ENCODE peak calls at places on chromosomes 13 and 19, in nine cellular contexts. S is heart left ventricle; A is H9; L is OCI-LY7; Y is kidney tubule cell; W is mesothelial cell of epicardium; Z is stimulated activated CD8-positive, alpha-beta memory T cell treated with anti-CD3 and anti-CD28 coated beads, Interleukin-4, amount 100 ng/mL, for 48 hours; D is left lung; N is CD4-positive, alpha-beta memory T cell. J is an unnamed sample.

GRCh38 chr19:46381746-46382345 is 31.5 kb downstream of the CCDC8 start:
- DNase-seq in S (no peak), A (peak), L (no peak), Y (no peak), W (no peak), Z (no peak), D (peak), N (no peak), J (no peak)

GRCh38 chr13:101453784-101454201 is 1.3 kb downstream of the ITGBL1 start:
- DNase-seq in S (no peak), A (peak), L (no peak), Y (peak), W (no peak), Z (no peak), D (peak), N (no peak), J (peak)

GRCh38 chr19:17725422-17726078 is 6.3 kb downstream of the MAP1S start:
- DNase-seq in S (no peak), A (peak), L (no peak), Y (no peak), W (no peak), Z (peak), D (no peak), N (no peak), J (no peak)

GRCh38 chr19:47729799-47730520 is 15.4 kb upstream of the NOP53 start:
- DNase-seq in S (peak), A (peak), L (no peak), Y (peak), W (peak), Z (peak), D (peak), N (no peak), J (peak)

GRCh38 chr13:39892731-39893293 is 237.3 kb downstream of the COG6 start:
- DNase-seq in S (peak), A (no peak), L (no peak), Y (no peak), W (no peak), Z (peak), D (no peak), N (no peak), J (no peak)

GRCh38 chr19:4052993-4053422 is 13.7 kb downstream of the ZBTB7A start:
- DNase-seq in S (no peak), A (no peak), L (no peak), Y (peak), W (no peak), Z (no peak), D (no peak), N (peak), J (no peak)

GRCh38 chr13:99045396-99045795 is 67.5 kb upstream of the DOCK9 start:
- DNase-seq in S (no peak), A (no peak), L (no peak), Y (no peak), W (no peak), Z (no peak), D (no peak), N (no peak), J (no peak)

GRCh38 chr13:54953786-54954185 is 1925.2 kb downstream of the OLFM4 start:
- DNase-seq in S (no peak), A (no peak), L (no peak), Y (no peak), W (no peak), Z (no peak), D (no peak), N (no peak), J (peak)

GRCh38 chr19:2503521-2504109 is 27.7 kb downstream of the GADD45B start:
- DNase-seq in S (no peak), A (no peak), L (no peak), Y (peak), W (no peak), Z (peak), D (no peak), N (peak), J (peak)

GRCh38 chr19:1431759-1432506 is 6.3 kb upstream of the RPS15 start:
- DNase-seq in S (no peak), A (no peak), L (no peak), Y (no peak), W (no peak), Z (no peak), D (no peak), N (no peak), J (no peak)

GRCh38 chr13:112516218-112516617 is 71.7 kb downstream of the TUBGCP3 start:
- DNase-seq in S (no peak), A (no peak), L (no peak), Y (no peak), W (no peak), Z (no peak), D (no peak), N (no peak), J (no peak)

GRCh38 chr19:54462072-54462712 is 1.4 kb downstream of the LENG9 start:
- DNase-seq in S (no peak), A (peak), L (no peak), Y (no peak), W (no peak), Z (no peak), D (peak), N (no peak), J (no peak)

GRCh38 chr19:17871032-17871877 is 490 bp upstream of the SLC5A5 start:
- DNase-seq in S (no peak), A (no peak), L (no peak), Y (no peak), W (no peak), Z (no peak), D (no peak), N (no peak), J (no peak)

J was measured in bronchial epithelial cell.